ENCODE peak calls at places on chromosomes 12 and 14, in nine cellular contexts. U is colonic mucosa; X is adrenal gland; E is CD8-positive, alpha-beta T cell; M is NCI-H1105; N is NCI-H446 treated with DMSO at 0.1 percent for 48 hours; Y is epithelial cell of prostate; Q is amniotic epithelial cell; D is RCC 7860. R is an unnamed sample.

GRCh38 chr14:34615507-34615906 is 14.4 kb downstream of the SNX6 start:
- DNase-seq in U (no peak), X (no peak), E (no peak), M (no peak), N (no peak), Y (no peak), Q (no peak), D (no peak), R (no peak)

GRCh38 chr12:99026332-99027116 is 381.4 kb downstream of the APAF1 start:
- DNase-seq in U (no peak), X (no peak), E (no peak), M (no peak), N (no peak), Y (no peak), Q (no peak), D (no peak), R (no peak)

GRCh38 chr12:4909734-4910501 is at the start of gene KCNA1:
- DNase-seq in U (no peak), X (no peak), E (no peak), M (peak), N (peak), Y (no peak), Q (no peak), D (no peak), R (peak)

GRCh38 chr14:80364274-80364673 is 153.0 kb upstream of the DIO2 start:
- DNase-seq in U (no peak), X (no peak), E (no peak), M (peak), N (no peak), Y (no peak), Q (peak), D (no peak), R (no peak)

GRCh38 chr14:61099221-61099835 is 118.3 kb downstream of the SLC38A6 start:
- DNase-seq in U (no peak), X (no peak), E (no peak), M (no peak), N (no peak), Y (no peak), Q (no peak), D (no peak), R (no peak)

GRCh38 chr12:57460457-57461325 is 1.1 kb downstream of the GLI1 start:
- DNase-seq in U (no peak), X (no peak), E (no peak), M (no peak), N (no peak), Y (no peak), Q (no peak), D (no peak), R (no peak)

GRCh38 chr12:4607056-4607455 is 41.8 kb downstream of the AKAP3 start:
- DNase-seq in U (no peak), X (no peak), E (no peak), M (no peak), N (no peak), Y (no peak), Q (peak), D (no peak), R (no peak)

GRCh38 chr12:536751-537150 is 77.0 kb downstream of the B4GALNT3 start:
- DNase-seq in U (no peak), X (no peak), E (no peak), M (no peak), N (no peak), Y (no peak), Q (no peak), D (no peak), R (no peak)

GRCh38 chr12:22978962-22979361 is 354.0 kb downstream of the ETNK1 start:
- DNase-seq in U (no peak), X (no peak), E (no peak), M (no peak), N (peak), Y (peak), Q (peak), D (peak), R (no peak)

GRCh38 chr14:74478996-74479635 is 14.0 kb downstream of the NPC2 start:
- DNase-seq in U (no peak), X (no peak), E (no peak), M (no peak), N (no peak), Y (no peak), Q (peak), D (no peak), R (no peak)

R was measured in right cardiac atrium.